ENCODE peak calls at places on chromosome 21, in nine cellular contexts. One of them, this sample, is unnamed.

GRCh38 chr21:42056996-42057689 is 14.0 kb upstream of the UMODL1 start:
- DNase-seq in right lobe of liver: no peak
- DNase-seq in heart right ventricle: no peak
- DNase-seq in ovary: no peak
- DNase-seq in Panc1: no peak
- DNase-seq in effector memory CD4-positive, alpha-beta T cell: no peak
- DNase-seq in testis: no peak
- DNase-seq in A549: no peak
- DNase-seq in body of pancreas: peak; percentile 62
- DNase-seq in this sample: no peak

GRCh38 chr21:42474043-42474831 is 21.8 kb downstream of the RSPH1 start:
- DNase-seq in ovary: no peak
- DNase-seq in right lobe of liver: peak; percentile 74
- DNase-seq in testis: no peak
- DNase-seq in A549: peak; percentile 67
- DNase-seq in body of pancreas: peak; percentile 69
- DNase-seq in Panc1: no peak
- DNase-seq in heart right ventricle: no peak
- DNase-seq in effector memory CD4-positive, alpha-beta T cell: no peak
- DNase-seq in this sample: no peak

GRCh38 chr21:46624050-46624449 is 11.4 kb upstream of the PRMT2 start:
- DNase-seq in effector memory CD4-positive, alpha-beta T cell: no peak
- DNase-seq in Panc1: no peak
- DNase-seq in testis: no peak
- DNase-seq in right lobe of liver: no peak
- DNase-seq in heart right ventricle: no peak
- DNase-seq in body of pancreas: no peak
- DNase-seq in ovary: no peak
- DNase-seq in A549: no peak
- DNase-seq in this sample: no peak

GRCh38 chr21:40730051-40730760 is 116.8 kb downstream of the DSCAM start:
- DNase-seq in ovary: no peak
- DNase-seq in right lobe of liver: no peak
- DNase-seq in effector memory CD4-positive, alpha-beta T cell: no peak
- DNase-seq in heart right ventricle: no peak
- DNase-seq in A549: no peak
- DNase-seq in Panc1: no peak
- DNase-seq in testis: no peak
- DNase-seq in body of pancreas: no peak
- DNase-seq in this sample: no peak

GRCh38 chr21:19684328-19684727 is 1280.7 kb upstream of the TMPRSS15 start:
- DNase-seq in Panc1: no peak
- DNase-seq in ovary: no peak
- DNase-seq in body of pancreas: no peak
- DNase-seq in A549: no peak
- DNase-seq in heart right ventricle: no peak
- DNase-seq in right lobe of liver: no peak
- DNase-seq in effector memory CD4-positive, alpha-beta T cell: no peak
- DNase-seq in testis: no peak
- DNase-seq in this sample: no peak

GRCh38 chr21:46619846-46620245 is 15.0 kb upstream of the S100B start:
- DNase-seq in ovary: no peak
- DNase-seq in Panc1: no peak
- DNase-seq in body of pancreas: no peak
- DNase-seq in A549: no peak
- DNase-seq in testis: no peak
- DNase-seq in heart right ventricle: no peak
- DNase-seq in right lobe of liver: no peak
- DNase-seq in effector memory CD4-positive, alpha-beta T cell: no peak
- DNase-seq in this sample: no peak

GRCh38 chr21:46397211-46397905 is 61.3 kb upstream of the DIP2A start:
- DNase-seq in A549: no peak
- DNase-seq in Panc1: no peak
- DNase-seq in heart right ventricle: no peak
- DNase-seq in body of pancreas: no peak
- DNase-seq in effector memory CD4-positive, alpha-beta T cell: no peak
- DNase-seq in testis: no peak
- DNase-seq in ovary: no peak
- DNase-seq in right lobe of liver: no peak
- DNase-seq in this sample: no peak

GRCh38 chr21:42319851-42320602 is 4.8 kb upstream of the TFF3 start:
- DNase-seq in right lobe of liver: no peak
- DNase-seq in body of pancreas: no peak
- DNase-seq in testis: no peak
- DNase-seq in ovary: no peak
- DNase-seq in Panc1: no peak
- DNase-seq in effector memory CD4-positive, alpha-beta T cell: no peak
- DNase-seq in heart right ventricle: no peak
- DNase-seq in A549: no peak
- DNase-seq in this sample: no peak

DNA sequence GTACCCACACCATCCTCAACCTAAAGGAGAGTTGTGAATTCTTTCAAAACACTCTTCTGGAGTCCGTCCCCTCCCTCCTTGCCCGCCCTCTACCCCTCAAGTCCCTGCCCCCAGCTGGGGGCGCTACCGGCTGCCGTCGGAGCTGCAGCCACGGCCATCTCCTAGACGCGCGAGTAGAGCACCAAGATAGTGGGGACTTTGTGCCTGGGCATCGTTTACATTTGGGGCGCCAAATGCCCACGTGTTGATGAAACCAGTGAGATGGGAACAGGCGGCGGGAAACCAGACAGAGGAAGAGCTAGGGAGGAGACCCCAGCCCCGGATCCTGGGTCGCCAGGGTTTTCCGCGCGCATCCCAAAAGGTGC is 647 bp upstream of the OLIG2 start:
- DNase-seq in A549: no peak
- DNase-seq in heart right ventricle: no peak
- DNase-seq in testis: no peak
- DNase-seq in right lobe of liver: no peak
- DNase-seq in body of pancreas: no peak
- DNase-seq in ovary: no peak
- DNase-seq in Panc1: no peak
- DNase-seq in effector memory CD4-positive, alpha-beta T cell: no peak
- DNase-seq in this sample: no peak
- H3K4me1 ChIP-seq in A549: no peaks in the 10 kb centered on the region
- H3K4me1 ChIP-seq in heart right ventricle: peaks cover 33% of the 10 kb centered on the region
- H3K4me1 ChIP-seq in testis: peaks cover 18% of the 10 kb centered on the region
- H3K4me1 ChIP-seq in right lobe of liver: no peaks in the 10 kb centered on the region
- H3K4me1 ChIP-seq in body of pancreas: peaks cover 43% of the 10 kb centered on the region
- H3K4me1 ChIP-seq in ovary: peaks cover 2% of the 10 kb centered on the region
- H3K4me1 ChIP-seq in Panc1: no peaks in the 10 kb centered on the region
- H3K4me1 ChIP-seq in effector memory CD4-positive, alpha-beta T cell: peaks cover 70% of the 10 kb centered on the region
- H3K4me1 ChIP-seq in this sample: no peaks in the 10 kb centered on the region

DNA sequence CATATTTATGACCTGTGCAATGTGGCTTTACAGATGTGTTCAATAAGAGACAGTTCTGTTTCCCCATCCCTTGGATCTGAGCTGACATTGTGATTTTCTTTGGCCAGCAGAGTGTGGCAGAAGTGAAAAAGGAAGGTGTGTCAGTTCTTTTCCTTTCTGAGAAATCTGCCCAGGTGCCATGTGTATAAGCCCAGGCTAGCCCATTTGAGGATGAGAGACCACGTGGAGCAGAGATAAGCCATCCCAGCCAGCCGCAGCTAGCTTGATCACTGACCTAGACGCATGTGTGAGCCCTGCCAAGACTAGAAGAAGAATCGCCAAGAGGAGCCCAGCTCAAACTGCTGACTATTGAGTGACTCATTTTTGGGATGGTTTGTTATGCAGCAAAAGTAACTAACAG is 127.8 kb downstream of the KCNJ6 start:
- DNase-seq in effector memory CD4-positive, alpha-beta T cell: no peak
- DNase-seq in testis: no peak
- DNase-seq in Panc1: no peak
- DNase-seq in body of pancreas: no peak
- DNase-seq in heart right ventricle: no peak
- DNase-seq in A549: no peak
- DNase-seq in ovary: no peak
- DNase-seq in right lobe of liver: no peak
- DNase-seq in this sample: no peak
- H3K4me1 ChIP-seq in effector memory CD4-positive, alpha-beta T cell: no peaks in the 10 kb centered on the region
- H3K4me1 ChIP-seq in testis: no peaks in the 10 kb centered on the region
- H3K4me1 ChIP-seq in Panc1: no peaks in the 10 kb centered on the region
- H3K4me1 ChIP-seq in body of pancreas: no peaks in the 10 kb centered on the region
- H3K4me1 ChIP-seq in heart right ventricle: no peaks in the 10 kb centered on the region
- H3K4me1 ChIP-seq in A549: peaks cover 12% of the 10 kb centered on the region
- H3K4me1 ChIP-seq in ovary: no peaks in the 10 kb centered on the region
- H3K4me1 ChIP-seq in right lobe of liver: no peaks in the 10 kb centered on the region
- H3K4me1 ChIP-seq in this sample: no peaks in the 10 kb centered on the region

GRCh38 chr21:35338281-35338680 is 289.2 kb upstream of the RUNX1 start:
- DNase-seq in ovary: no peak
- DNase-seq in heart right ventricle: no peak
- DNase-seq in A549: no peak
- DNase-seq in testis: no peak
- DNase-seq in effector memory CD4-positive, alpha-beta T cell: no peak
- DNase-seq in Panc1: no peak
- DNase-seq in right lobe of liver: no peak
- DNase-seq in body of pancreas: no peak
- DNase-seq in this sample: no peak
- H3K4me1 ChIP-seq in ovary: no peaks in the 10 kb centered on the region
- H3K4me1 ChIP-seq in heart right ventricle: no peaks in the 10 kb centered on the region
- H3K4me1 ChIP-seq in A549: no peaks in the 10 kb centered on the region
- H3K4me1 ChIP-seq in testis: no peaks in the 10 kb centered on the region
- H3K4me1 ChIP-seq in effector memory CD4-positive, alpha-beta T cell: no peaks in the 10 kb centered on the region
- H3K4me1 ChIP-seq in Panc1: no peaks in the 10 kb centered on the region
- H3K4me1 ChIP-seq in right lobe of liver: no peaks in the 10 kb centered on the region
- H3K4me1 ChIP-seq in body of pancreas: no peaks in the 10 kb centered on the region
- H3K4me1 ChIP-seq in this sample: peaks cover 10% of the 10 kb centered on the region

GRCh38 chr21:37412603-37413360 is 46.2 kb downstream of the DYRK1A start:
- DNase-seq in right lobe of liver: no peak
- DNase-seq in A549: no peak
- DNase-seq in Panc1: no peak
- DNase-seq in testis: no peak
- DNase-seq in effector memory CD4-positive, alpha-beta T cell: no peak
- DNase-seq in body of pancreas: no peak
- DNase-seq in ovary: no peak
- DNase-seq in heart right ventricle: no peak
- DNase-seq in this sample: no peak
- H3K4me1 ChIP-seq in right lobe of liver: peaks cover 2% of the 10 kb centered on the region
- H3K4me1 ChIP-seq in A549: peaks cover 40% of the 10 kb centered on the region
- H3K4me1 ChIP-seq in Panc1: peaks cover 18% of the 10 kb centered on the region
- H3K4me1 ChIP-seq in testis: peaks cover 2% of the 10 kb centered on the region
- H3K4me1 ChIP-seq in effector memory CD4-positive, alpha-beta T cell: peaks cover 32% of the 10 kb centered on the region
- H3K4me1 ChIP-seq in body of pancreas: peaks cover 52% of the 10 kb centered on the region
- H3K4me1 ChIP-seq in ovary: peaks cover 14% of the 10 kb centered on the region
- H3K4me1 ChIP-seq in heart right ventricle: peaks cover 81% of the 10 kb centered on the region
- H3K4me1 ChIP-seq in this sample: peaks cover 79% of the 10 kb centered on the region

GRCh38 chr21:28944296-28944695 is 48.4 kb downstream of the LTN1 start:
- DNase-seq in effector memory CD4-positive, alpha-beta T cell: no peak
- DNase-seq in ovary: no peak
- DNase-seq in testis: no peak
- DNase-seq in Panc1: no peak
- DNase-seq in A549: no peak
- DNase-seq in body of pancreas: no peak
- DNase-seq in right lobe of liver: no peak
- DNase-seq in heart right ventricle: no peak
- DNase-seq in this sample: no peak
- H3K4me1 ChIP-seq in effector memory CD4-positive, alpha-beta T cell: no peaks in the 10 kb centered on the region
- H3K4me1 ChIP-seq in ovary: no peaks in the 10 kb centered on the region
- H3K4me1 ChIP-seq in testis: no peaks in the 10 kb centered on the region
- H3K4me1 ChIP-seq in Panc1: peaks cover 6% of the 10 kb centered on the region
- H3K4me1 ChIP-seq in A549: peaks cover 3% of the 10 kb centered on the region
- H3K4me1 ChIP-seq in body of pancreas: no peaks in the 10 kb centered on the region
- H3K4me1 ChIP-seq in right lobe of liver: no peaks in the 10 kb centered on the region
- H3K4me1 ChIP-seq in heart right ventricle: no peaks in the 10 kb centered on the region
- H3K4me1 ChIP-seq in this sample: peaks cover 7% of the 10 kb centered on the region

GRCh38 chr21:34130598-34130985 is 57.2 kb downstream of the MRPS6 start:
- DNase-seq in Panc1: no peak
- DNase-seq in ovary: no peak
- DNase-seq in effector memory CD4-positive, alpha-beta T cell: no peak
- DNase-seq in right lobe of liver: no peak
- DNase-seq in testis: no peak
- DNase-seq in A549: no peak
- DNase-seq in body of pancreas: no peak
- DNase-seq in heart right ventricle: no peak
- DNase-seq in this sample: no peak
- H3K4me1 ChIP-seq in Panc1: peaks cover 49% of the 10 kb centered on the region
- H3K4me1 ChIP-seq in ovary: peaks cover 29% of the 10 kb centered on the region
- H3K4me1 ChIP-seq in effector memory CD4-positive, alpha-beta T cell: peaks cover 9% of the 10 kb centered on the region
- H3K4me1 ChIP-seq in right lobe of liver: no peaks in the 10 kb centered on the region
- H3K4me1 ChIP-seq in testis: peaks cover 53% of the 10 kb centered on the region
- H3K4me1 ChIP-seq in A549: peaks cover 19% of the 10 kb centered on the region
- H3K4me1 ChIP-seq in body of pancreas: peaks cover 31% of the 10 kb centered on the region
- H3K4me1 ChIP-seq in heart right ventricle: peaks cover 39% of the 10 kb centered on the region
- H3K4me1 ChIP-seq in this sample: no peaks in the 10 kb centered on the region

DNA sequence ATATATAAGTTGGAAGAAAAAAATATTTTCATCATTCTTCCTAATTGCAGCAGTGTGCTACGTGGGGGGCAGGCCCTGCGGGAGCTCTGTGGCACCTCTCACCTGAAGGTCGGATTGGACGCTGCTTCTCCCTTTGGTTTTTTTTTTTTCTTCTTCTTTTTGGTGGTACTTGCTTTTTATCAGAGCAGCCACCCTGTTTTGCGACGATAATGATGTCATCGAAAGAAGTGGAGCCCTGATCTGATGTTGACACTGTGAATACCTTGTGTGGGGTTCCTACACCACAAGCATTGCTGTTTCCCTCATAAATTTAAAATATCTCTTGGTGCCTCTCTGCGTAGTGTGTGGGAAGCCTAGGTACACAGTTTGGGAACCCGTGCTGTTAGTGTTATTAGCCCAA is 5.5 kb downstream of the TRAPPC10 start:
- DNase-seq in heart right ventricle: no peak
- DNase-seq in effector memory CD4-positive, alpha-beta T cell: no peak
- DNase-seq in body of pancreas: no peak
- DNase-seq in ovary: no peak
- DNase-seq in testis: no peak
- DNase-seq in right lobe of liver: no peak
- DNase-seq in A549: no peak
- DNase-seq in Panc1: no peak
- DNase-seq in this sample: no peak
- H3K4me1 ChIP-seq in heart right ventricle: peaks cover 38% of the 10 kb centered on the region
- H3K4me1 ChIP-seq in effector memory CD4-positive, alpha-beta T cell: peaks cover 59% of the 10 kb centered on the region
- H3K4me1 ChIP-seq in body of pancreas: peaks cover 58% of the 10 kb centered on the region
- H3K4me1 ChIP-seq in ovary: peaks cover 2% of the 10 kb centered on the region
- H3K4me1 ChIP-seq in testis: peaks cover 8% of the 10 kb centered on the region
- H3K4me1 ChIP-seq in right lobe of liver: no peaks in the 10 kb centered on the region
- H3K4me1 ChIP-seq in A549: peaks cover 20% of the 10 kb centered on the region
- H3K4me1 ChIP-seq in Panc1: peaks cover 14% of the 10 kb centered on the region
- H3K4me1 ChIP-seq in this sample: peaks cover 24% of the 10 kb centered on the region